ENCODE peak calls at places on chromosomes 4 and X, in ten cellular contexts. P is memory B cell, D is heart right ventricle, H is T47D, Z is HT1080, R is NCI-H1436, M is MV-4-11, Q is T follicular helper cell, U is Caco-2, S is germinal center. I is an unnamed sample.

GRCh38 chrX:54043696-54044125 is 562 bp downstream of the PHF8 start:
- DNase-seq in P (no peak), D (peak; percentile 52), H (no peak), Z (no peak), R (no peak), M (peak; percentile 2), Q (peak; percentile 15), U (peak; percentile 39), S (peak; percentile 28), I (peak; percentile 33)

GRCh38 chr4:3257691-3258482 is 8.9 kb downstream of the MSANTD1 start:
- DNase-seq in P (peak; percentile 21), D (peak; percentile 7), H (no peak), Z (peak; percentile 83), R (no peak), M (no peak), Q (no peak), U (no peak), S (peak; percentile 71), I (peak; percentile 72)

GRCh38 chrX:129771266-129771995 is 8.3 kb upstream of the SASH3 start:
- DNase-seq in P (no peak), D (no peak), H (no peak), Z (no peak), R (no peak), M (no peak), Q (no peak), U (no peak), S (no peak), I (no peak)

GRCh38 chr4:8473920-8474590 is 33.5 kb downstream of the TRMT44 start:
- DNase-seq in P (no peak), D (no peak), H (no peak), Z (no peak), R (no peak), M (no peak), Q (no peak), U (no peak), S (no peak), I (no peak)

GRCh38 chr4:152957437-152958185 is 21.5 kb downstream of the FHDC1 start:
- DNase-seq in P (no peak), D (peak; percentile 64), H (no peak), Z (peak; percentile 27), R (no peak), M (no peak), Q (no peak), U (peak; percentile 45), S (no peak), I (no peak)

GRCh38 chr4:28976369-28976768 is 1743.8 kb upstream of the PCDH7 start:
- DNase-seq in P (no peak), D (no peak), H (no peak), Z (no peak), R (no peak), M (no peak), Q (no peak), U (no peak), S (no peak), I (no peak)

GRCh38 chrX:12237771-12238170 is 99.5 kb downstream of the FRMPD4 start:
- DNase-seq in P (no peak), D (no peak), H (no peak), Z (no peak), R (no peak), M (no peak), Q (no peak), U (no peak), S (no peak), I (no peak)

GRCh38 chr4:40395908-40396806 is 61.0 kb downstream of the CHRNA9 start:
- DNase-seq in P (no peak), D (peak; percentile 42), H (peak; percentile 67), Z (peak; percentile 20), R (peak; percentile 75), M (no peak), Q (no peak), U (no peak), S (no peak), I (peak; percentile 83)

GRCh38 chr4:109998867-109999303 is 86.2 kb downstream of the EGF start:
- DNase-seq in P (peak; percentile 60), D (no peak), H (peak; percentile 71), Z (peak; percentile 50), R (peak; percentile 32), M (peak; percentile 55), Q (no peak), U (peak; percentile 69), S (peak; percentile 54), I (peak; percentile 75)

GRCh38 chr4:88411491-88412101 is 32.9 kb downstream of the HERC6 start:
- DNase-seq in P (no peak), D (no peak), H (peak; percentile 70), Z (no peak), R (no peak), M (peak; percentile 49), Q (no peak), U (peak; percentile 9), S (no peak), I (no peak)

GRCh38 chr4:2361366-2362285 is 56.8 kb downstream of the ZFYVE28 start:
- DNase-seq in P (no peak), D (no peak), H (no peak), Z (no peak), R (no peak), M (no peak), Q (no peak), U (peak; percentile 15), S (no peak), I (no peak)

GRCh38 chr4:86043755-86044592 is 315.9 kb downstream of the MAPK10 start:
- DNase-seq in P (peak; percentile 45), D (no peak), H (peak; percentile 44), Z (peak; percentile 43), R (peak; percentile 60), M (no peak), Q (no peak), U (peak; percentile 49), S (peak; percentile 12), I (peak; percentile 72)

GRCh38 chr4:159723341-159724048 is 620.6 kb downstream of the RAPGEF2 start:
- DNase-seq in P (no peak), D (no peak), H (peak; percentile 3), Z (no peak), R (no peak), M (no peak), Q (no peak), U (no peak), S (no peak), I (peak; percentile 61)

GRCh38 chr4:94934201-94934600 is 176.4 kb downstream of the BMPR1B start:
- DNase-seq in P (no peak), D (no peak), H (no peak), Z (peak; percentile 53), R (no peak), M (no peak), Q (no peak), U (no peak), S (no peak), I (peak; percentile 47)

GRCh38 chrX:97850911-97851310 is 967.2 kb downstream of the RPA4 start:
- DNase-seq in P (no peak), D (no peak), H (no peak), Z (no peak), R (no peak), M (no peak), Q (no peak), U (no peak), S (no peak), I (peak; percentile 55)

GRCh38 chr4:79650794-79651431 is 242.9 kb upstream of the GK2 start:
- DNase-seq in P (no peak), D (no peak), H (no peak), Z (peak; percentile 76), R (no peak), M (no peak), Q (no peak), U (no peak), S (no peak), I (no peak)

GRCh38 chrX:119734897-119735339 is 23.5 kb upstream of the SOWAHD start:
- DNase-seq in P (no peak), D (peak; percentile 67), H (no peak), Z (no peak), R (peak; percentile 6), M (peak; percentile 41), Q (no peak), U (no peak), S (no peak), I (no peak)

GRCh38 chr4:101418055-101418454 is 70.7 kb upstream of the PPP3CA start:
- DNase-seq in P (no peak), D (no peak), H (no peak), Z (peak; percentile 39), R (no peak), M (peak; percentile 92), Q (peak; percentile 34), U (no peak), S (no peak), I (no peak)

I was measured in PC-3.